ENCODE peak calls at places on chromosome 12, in five cellular contexts. F is right lobe of liver; D is activated naive CD8-positive, alpha-beta T cell treated with anti-CD3 and anti-CD28 coated beads, Interleukin-2, amount 50 U/mL, for 24 hours; U is coronary artery; R is activated T-cell treated with anti-CD3 and anti-CD28 coated beads, Interleukin-2, amount 50 U/mL, for 1 hour. B is an unnamed sample.

GRCh38 chr12:132049876-132050275 is 94.2 kb downstream of the DDX51 start:
- DNase-seq in F (no peak), D (no peak), U (no peak), R (no peak), B (no peak)

GRCh38 chr12:53045646-53046045 is 4.2 kb upstream of the TNS2 start:
- DNase-seq in F (no peak), D (no peak), U (peak), R (no peak), B (no peak)

GRCh38 chr12:104285740-104286537 is 17.6 kb upstream of the EID3 start:
- DNase-seq in F (no peak), D (no peak), U (no peak), R (no peak), B (no peak)

GRCh38 chr12:94760786-94761185 is 110.4 kb upstream of the TMCC3 start:
- DNase-seq in F (no peak), D (no peak), U (no peak), R (no peak), B (no peak)

GRCh38 chr12:96220902-96221301 is 26.7 kb downstream of the ELK3 start:
- DNase-seq in F (no peak), D (no peak), U (peak), R (no peak), B (no peak)

GRCh38 chr12:29581641-29582040 is 84.2 kb upstream of the OVCH1 start:
- DNase-seq in F (no peak), D (no peak), U (no peak), R (no peak), B (no peak)

GRCh38 chr12:13229504-13229903 is 33.0 kb downstream of the EMP1 start:
- DNase-seq in F (no peak), D (no peak), U (no peak), R (no peak), B (no peak)

GRCh38 chr12:104998423-104999346 is 12.6 kb downstream of the NOPCHAP1 start:
- DNase-seq in F (no peak), D (no peak), U (no peak), R (no peak), B (no peak)

GRCh38 chr12:122681814-122682213 is 21.3 kb downstream of the HCAR2 start:
- DNase-seq in F (no peak), D (no peak), U (no peak), R (no peak), B (no peak)

GRCh38 chr12:132447731-132448452 is 42.1 kb upstream of the FBRSL1 start:
- DNase-seq in F (no peak), D (no peak), U (no peak), R (no peak), B (no peak)

GRCh38 chr12:72271741-72272661 is at the start of gene TRHDE:
- DNase-seq in F (peak), D (no peak), U (peak), R (no peak), B (no peak)

GRCh38 chr12:63907561-63907960 is 63.1 kb downstream of the SRGAP1 start:
- DNase-seq in F (no peak), D (no peak), U (no peak), R (no peak), B (no peak)

GRCh38 chr12:11433664-11434063 is 38.3 kb upstream of the PRB2 start:
- DNase-seq in F (no peak), D (no peak), U (no peak), R (no peak), B (no peak)

GRCh38 chr12:113370923-113371682 is 12.7 kb downstream of the PLBD2 start:
- DNase-seq in F (no peak), D (no peak), U (no peak), R (no peak), B (no peak)

GRCh38 chr12:101698782-101699347 is 1.4 kb downstream of the CHPT1 start:
- DNase-seq in F (no peak), D (no peak), U (no peak), R (no peak), B (no peak)

GRCh38 chr12:103680591-103681065 is 93.6 kb downstream of the STAB2 start:
- DNase-seq in F (no peak), D (no peak), U (peak), R (no peak), B (no peak)

GRCh38 chr12:124578445-124578844 is 11.0 kb upstream of the NCOR2 start:
- DNase-seq in F (no peak), D (no peak), U (no peak), R (no peak), B (no peak)

GRCh38 chr12:63276537-63277365 is 125.8 kb upstream of the AVPR1A start:
- DNase-seq in F (peak), D (peak), U (no peak), R (no peak), B (peak)

GRCh38 chr12:102567031-102567985 is 86.9 kb upstream of the IGF1 start:
- DNase-seq in F (no peak), D (no peak), U (no peak), R (no peak), B (peak)

GRCh38 chr12:114984641-114985041 is 300.7 kb upstream of the TBX3 start:
- DNase-seq in F (no peak), D (no peak), U (no peak), R (no peak), B (no peak)

GRCh38 chr12:47156167-47156736 is 76.5 kb upstream of the AMIGO2 start:
- DNase-seq in F (no peak), D (no peak), U (no peak), R (no peak), B (no peak)

GRCh38 chr12:6140646-6141045 is 16.2 kb upstream of the VWF start:
- DNase-seq in F (no peak), D (no peak), U (no peak), R (no peak), B (no peak)

GRCh38 chr12:53999596-54000104 is 311 bp upstream of the HOXC9 start:
- DNase-seq in F (no peak), D (no peak), U (no peak), R (no peak), B (peak)

GRCh38 chr12:89225808-89226368 is 126.4 kb downstream of the DUSP6 start:
- DNase-seq in F (no peak), D (peak), U (no peak), R (no peak), B (peak)

GRCh38 chr12:126663304-126664094 is 1598.3 kb downstream of the AACS start:
- DNase-seq in F (no peak), D (peak), U (no peak), R (no peak), B (peak)

GRCh38 chr12:53005215-53005985 is 856 bp upstream of the EIF4B start:
- DNase-seq in F (peak), D (peak), U (peak), R (peak), B (no peak)

GRCh38 chr12:96824074-96824837 is 82.8 kb upstream of the NEDD1 start:
- DNase-seq in F (no peak), D (no peak), U (no peak), R (no peak), B (no peak)

GRCh38 chr12:81128930-81129554 is 51.2 kb downstream of the ACSS3 start:
- DNase-seq in F (no peak), D (no peak), U (no peak), R (no peak), B (peak)

B was measured in NCI-H460.